ENCODE peak calls at places on chromosomes 11 and 22, in eight cellular contexts. Y is DND-41, H is HCT116, U is fibroblast of lung, G is IMR-90, W is adipocyte, E is H9, O is PC-3. K is an unnamed sample.

GRCh38 chr11:15275141-15275540 is 160.4 kb downstream of the INSC start:
- DNase-seq in Y (no peak), O (no peak), E (no peak), U (no peak), G (no peak), W (no peak), H (no peak), K (no peak)

GRCh38 chr11:115222218-115222862 is 281.9 kb downstream of the CADM1 start:
- DNase-seq in E (no peak), G (peak), H (no peak), U (peak), O (peak), W (no peak), Y (no peak), K (no peak)

GRCh38 chr11:33808228-33808828 is 34.0 kb upstream of the FBXO3 start:
- DNase-seq in H (peak), E (peak), Y (peak), O (peak), G (peak), W (peak), U (peak), K (peak)

GRCh38 chr11:119592642-119593041 is 136.4 kb downstream of the NECTIN1 start:
- DNase-seq in G (no peak), O (no peak), H (no peak), U (peak), W (no peak), Y (no peak), E (no peak), K (peak)

GRCh38 chr11:85394288-85394687 is 232.9 kb downstream of the DLG2 start:
- DNase-seq in E (no peak), H (no peak), O (no peak), U (no peak), W (no peak), Y (no peak), G (no peak), K (no peak)

GRCh38 chr11:97622795-97623194 is 1233.0 kb downstream of the JRKL start:
- DNase-seq in U (peak), G (no peak), H (no peak), Y (no peak), E (no peak), W (no peak), O (no peak), K (no peak)

GRCh38 chr22:21041937-21042336 is 3.8 kb upstream of the LRRC74B start:
- DNase-seq in O (peak), W (peak), Y (no peak), G (peak), E (no peak), H (no peak), U (peak), K (no peak)

GRCh38 chr22:29994941-29995340 is 85.3 kb upstream of the HORMAD2 start:
- DNase-seq in E (no peak), G (peak), O (peak), W (no peak), Y (no peak), U (peak), H (no peak), K (peak)

GRCh38 chr11:1203505-1204271 is 19.2 kb upstream of the MUC5B start:
- DNase-seq in E (peak), Y (no peak), U (no peak), H (peak), O (peak), G (no peak), W (no peak), K (peak)

GRCh38 chr11:33001281-33001680 is 14.4 kb upstream of the DEPDC7 start:
- DNase-seq in G (peak), O (no peak), U (no peak), W (no peak), H (no peak), E (no peak), Y (no peak), K (no peak)

GRCh38 chr11:9461760-9462134 is 935 bp downstream of the ZNF143 start:
- DNase-seq in W (peak), G (peak), H (no peak), U (peak), E (no peak), O (peak), Y (no peak), K (no peak)

GRCh38 chr11:35330924-35331323 is 88.4 kb downstream of the SLC1A2 start:
- DNase-seq in U (no peak), H (no peak), G (no peak), W (no peak), E (no peak), Y (no peak), O (no peak), K (no peak)

GRCh38 chr22:22791438-22792181 is 96.0 kb upstream of the IGLL5 start:
- DNase-seq in U (no peak), G (no peak), O (no peak), W (no peak), E (no peak), H (no peak), Y (no peak), K (no peak)

GRCh38 chr22:36659762-36660509 is 43.6 kb downstream of the CACNG2 start:
- DNase-seq in O (peak), W (peak), G (peak), Y (no peak), U (peak), E (no peak), H (peak), K (peak)

GRCh38 chr11:17585911-17586695 is 39.0 kb downstream of the OTOG start:
- DNase-seq in H (no peak), O (no peak), G (no peak), U (no peak), E (no peak), W (no peak), Y (no peak), K (no peak)

GRCh38 chr11:118088531-118088930 is 1.8 kb upstream of the SMIM35 start:
- DNase-seq in U (no peak), E (no peak), G (no peak), O (peak), W (no peak), H (no peak), Y (no peak), K (peak)

GRCh38 chr11:109940816-109941215 is 152.4 kb upstream of the ZC3H12C start:
- DNase-seq in G (peak), E (no peak), W (no peak), U (peak), O (peak), Y (no peak), H (peak), K (no peak)

GRCh38 chr11:112744041-112744440 is 217.2 kb upstream of the NCAM1 start:
- DNase-seq in W (no peak), E (no peak), U (no peak), G (no peak), O (no peak), H (no peak), Y (no peak), K (no peak)

GRCh38 chr11:36073411-36074203 is 129.7 kb downstream of the LDLRAD3 start:
- DNase-seq in O (peak), U (peak), G (peak), Y (no peak), H (no peak), W (peak), E (no peak), K (peak)

GRCh38 chr11:124942446-124943202 is 6.8 kb upstream of the HEPACAM start:
- DNase-seq in U (no peak), G (no peak), E (no peak), Y (no peak), O (no peak), W (no peak), H (no peak), K (no peak)

GRCh38 chr22:36243996-36244395 is 4.7 kb upstream of the APOL2 start:
- DNase-seq in E (peak), H (no peak), G (no peak), W (no peak), Y (no peak), O (no peak), U (no peak), K (no peak)

GRCh38 chr11:31825453-31826391 is 14.6 kb upstream of the PAX6 start:
- DNase-seq in O (no peak), E (peak), W (no peak), U (no peak), Y (no peak), G (no peak), H (no peak), K (no peak)

GRCh38 chr22:19974233-19974861 is 32.7 kb upstream of the TXNRD2 start:
- DNase-seq in W (peak), G (peak), Y (peak), E (peak), H (peak), U (peak), O (peak), K (peak)

GRCh38 chr11:59963733-59964132 is at the start of gene OOSP4A:
- DNase-seq in O (no peak), E (no peak), W (no peak), H (no peak), Y (no peak), U (no peak), G (no peak), K (no peak)

GRCh38 chr22:45499746-45500145 is 2.9 kb upstream of the FBLN1 start:
- DNase-seq in Y (no peak), G (no peak), W (no peak), H (no peak), E (no peak), O (no peak), U (no peak), K (no peak)

GRCh38 chr22:31118046-31118820 is 4.5 kb upstream of the INPP5J start:
- DNase-seq in W (no peak), U (no peak), O (no peak), H (no peak), Y (no peak), E (no peak), G (no peak), K (no peak)

GRCh38 chr22:48351376-48352085 is 1476.1 kb downstream of the BRD1 start:
- DNase-seq in Y (no peak), G (no peak), O (no peak), W (no peak), E (no peak), H (no peak), U (no peak), K (no peak)

GRCh38 chr11:75597636-75598035 is 35.6 kb downstream of the SERPINH1 start:
- DNase-seq in E (peak), U (no peak), H (peak), O (peak), W (no peak), G (no peak), Y (no peak), K (no peak)

GRCh38 chr11:44516688-44517301 is 48.7 kb upstream of the CD82 start:
- DNase-seq in U (no peak), W (no peak), Y (no peak), H (no peak), O (no peak), G (no peak), E (no peak), K (no peak)

GRCh38 chr11:45930951-45931563 is 8.6 kb downstream of the LARGE2 start:
- DNase-seq in G (no peak), E (no peak), H (no peak), O (no peak), U (no peak), Y (no peak), W (no peak), K (no peak)

GRCh38 chr22:46980392-46980791 is 217.9 kb downstream of the TBC1D22A start:
- DNase-seq in U (no peak), O (no peak), H (no peak), E (no peak), Y (no peak), W (no peak), G (no peak), K (no peak)
- H3K9ac ChIP-seq in U (no peak), O (no peak), H (no peak), E (no peak), Y (no peak), W (no peak), G (no peak), K (no peak)

DNA sequence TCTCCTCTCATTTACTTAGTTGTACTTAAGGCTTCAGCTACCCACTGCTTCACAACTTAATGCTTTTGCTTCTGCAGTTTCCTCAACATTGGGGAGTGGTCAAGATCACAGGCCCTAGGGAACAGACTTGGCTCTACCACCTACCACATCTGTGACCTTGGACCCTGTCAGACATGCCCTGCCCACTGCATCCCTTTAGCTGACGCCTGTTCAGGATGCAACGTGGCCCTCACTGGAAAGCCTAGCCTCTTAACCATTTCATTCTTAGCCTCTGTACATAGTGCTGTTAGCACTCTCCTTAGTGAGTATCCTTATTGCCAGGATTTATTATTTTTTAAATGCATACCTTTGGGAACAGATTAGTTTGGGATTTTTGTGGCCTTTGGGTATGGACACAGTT is 34.4 kb downstream of the TNRC6B start:
- DNase-seq in O (no peak), E (no peak), W (no peak), U (peak), G (no peak), H (no peak), Y (no peak), K (no peak)
- H3K9ac ChIP-seq in O (no peak), E (peak), W (peak), U (no peak), G (no peak), H (no peak), Y (no peak), K (no peak)

GRCh38 chr11:19459240-19459639 is 218.5 kb upstream of the E2F8 start:
- DNase-seq in W (no peak), G (no peak), E (no peak), Y (no peak), H (no peak), O (no peak), U (no peak), K (no peak)
- H3K9ac ChIP-seq in W (no peak), G (no peak), E (no peak), Y (no peak), H (no peak), O (no peak), U (no peak), K (no peak)

DNA sequence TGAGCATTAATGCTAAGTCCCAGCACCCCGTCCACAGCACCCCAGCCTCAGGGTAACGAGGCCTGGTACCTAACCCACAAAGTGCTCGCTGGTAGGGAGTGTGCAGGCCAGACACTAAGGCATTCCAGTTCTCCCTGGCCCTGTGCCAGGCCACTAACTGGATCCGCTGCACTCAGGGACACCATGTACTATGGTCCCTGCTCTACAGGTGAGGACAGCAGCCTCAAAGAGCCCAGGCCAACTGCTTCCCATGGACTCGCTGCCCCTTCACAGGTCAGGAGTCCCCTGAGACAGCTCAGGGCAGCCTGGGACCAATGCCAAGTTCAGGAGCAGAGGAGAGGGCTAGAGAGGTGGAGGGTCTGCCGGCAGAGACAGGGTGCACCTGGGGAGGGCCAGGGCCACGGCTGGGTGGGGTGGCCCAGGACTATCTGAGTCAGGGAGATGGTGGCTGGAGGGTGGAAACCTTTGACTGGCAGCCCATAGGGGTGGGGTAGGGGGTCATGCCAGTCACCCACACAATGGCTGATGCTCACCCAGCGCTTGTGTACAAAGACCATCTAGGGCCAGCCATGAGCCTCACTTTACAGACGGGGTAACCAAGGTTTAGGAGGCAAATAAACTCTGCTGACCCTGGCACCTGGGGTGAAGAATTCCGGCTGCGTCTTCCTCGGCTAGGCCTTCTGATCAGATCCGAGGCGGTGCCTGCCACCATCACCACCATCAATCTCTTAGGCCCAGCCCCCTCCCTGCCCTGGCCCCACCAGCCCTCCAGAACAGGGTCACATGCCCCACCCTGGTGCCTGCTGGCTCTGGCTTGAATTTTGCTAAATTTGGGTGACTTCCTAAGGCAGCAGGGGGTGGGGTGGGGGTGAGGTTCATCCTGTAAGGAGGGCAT is 5.6 kb downstream of the OSBPL5 start:
- DNase-seq in G (no peak), H (no peak), W (no peak), Y (no peak), E (no peak), O (no peak), U (peak), K (no peak)
- H3K9ac ChIP-seq in G (peak), H (no peak), W (peak), Y (no peak), E (no peak), O (no peak), U (peak), K (peak)

DNA sequence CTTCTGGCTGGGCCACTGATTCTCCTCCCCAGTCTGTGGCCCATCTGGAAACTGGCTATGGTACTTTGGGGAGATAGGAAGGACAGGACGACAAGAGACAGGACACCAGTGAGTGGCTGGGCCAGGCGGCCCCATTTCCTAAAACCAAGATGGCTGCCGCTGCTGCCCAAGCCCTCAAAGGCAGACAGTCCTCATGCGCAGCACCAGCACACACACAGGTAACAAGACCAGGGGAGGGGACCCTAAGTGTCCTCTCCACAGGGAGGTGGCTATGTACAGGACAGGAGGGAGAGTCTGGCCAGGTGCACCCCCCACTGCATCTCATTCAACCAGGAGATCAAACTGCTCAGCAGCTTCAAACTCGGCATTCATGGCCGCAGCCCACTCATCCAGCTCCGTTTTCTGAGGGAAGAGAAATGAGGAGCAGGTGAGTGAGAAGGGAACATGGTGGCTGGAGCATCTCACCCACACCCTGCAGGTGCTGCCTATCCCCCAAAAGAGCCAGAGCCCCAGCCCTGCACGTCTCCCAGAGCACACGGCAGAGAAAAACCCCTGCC is 5.0 kb downstream of the CDCA5 start:
- DNase-seq in O (no peak), W (no peak), Y (no peak), G (no peak), H (no peak), U (no peak), E (no peak), K (no peak)
- H3K9ac ChIP-seq in O (no peak), W (no peak), Y (peak), G (no peak), H (peak), U (no peak), E (no peak), K (no peak)

GRCh38 chr11:133819114-133819513 is 26.2 kb downstream of the SPATA19 start:
- DNase-seq in G (no peak), H (no peak), Y (no peak), U (no peak), O (no peak), W (no peak), E (peak), K (no peak)
- H3K9ac ChIP-seq in G (no peak), H (no peak), Y (no peak), U (no peak), O (no peak), W (no peak), E (no peak), K (no peak)

DNA sequence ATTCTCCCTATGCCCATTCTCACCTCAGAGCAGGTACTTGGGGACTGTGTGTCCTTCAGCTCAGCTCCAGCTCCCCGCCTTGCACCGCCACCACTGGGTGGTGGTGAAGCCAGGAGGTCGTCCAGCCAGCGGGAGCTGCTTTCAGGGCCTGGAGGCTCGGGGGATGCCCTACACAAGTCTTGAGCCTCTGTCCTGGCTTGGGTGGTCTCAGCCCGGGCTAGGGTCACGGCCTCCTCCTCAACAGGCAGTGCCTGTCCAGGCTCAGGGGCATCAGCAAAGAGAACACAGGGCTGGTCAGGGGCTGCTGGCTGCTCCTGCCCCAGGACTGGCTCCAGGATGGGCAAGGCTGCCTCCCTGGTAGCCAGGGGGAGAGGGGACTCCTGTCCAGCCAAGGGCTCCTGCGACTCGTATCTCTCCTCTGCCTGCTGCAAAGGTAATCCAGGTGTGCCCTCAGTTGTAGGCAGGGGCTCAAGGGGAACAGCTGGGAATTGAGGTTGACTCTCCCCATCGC is 12.2 kb downstream of the TNKS1BP1 start:
- DNase-seq in G (no peak), H (no peak), W (no peak), U (no peak), Y (no peak), O (peak), E (no peak), K (peak)
- H3K9ac ChIP-seq in G (no peak), H (no peak), W (peak), U (no peak), Y (no peak), O (no peak), E (no peak), K (no peak)

K was measured in colonic mucosa.